ENCODE peak calls at places on chromosomes 1 and 21, in six cellular contexts. P is stimulated activated CD8-positive, alpha-beta memory T cell treated with anti-CD3 and anti-CD28 coated beads, Interleukin-7, amount 100 ng/mL, for 1 hour; R is LoVo; O is fibroblast of pulmonary artery; N is HepG2; Q is HFFc6. H is an unnamed sample.

GRCh38 chr1:15345711-15346355 is 63.9 kb upstream of the EFHD2 start:
- DNase-seq in O (no peak), N (no peak), Q (no peak), P (peak; percentile 49), R (no peak), H (peak; percentile 14)

GRCh38 chr21:45846373-45847160 is 135.0 kb upstream of the COL6A1 start:
- DNase-seq in R (no peak), N (no peak), Q (no peak), O (peak; percentile 48), P (no peak), H (no peak)

GRCh38 chr1:36884801-36885200 is 149.5 kb downstream of the GRIK3 start:
- DNase-seq in O (no peak), P (no peak), N (no peak), Q (no peak), R (no peak), H (no peak)

GRCh38 chr21:44485254-44485793 is 30.0 kb downstream of the LRRC3 start:
- DNase-seq in P (no peak), N (no peak), R (no peak), O (no peak), Q (no peak), H (no peak)

GRCh38 chr1:42922687-42923366 is 35.8 kb downstream of the SLC2A1 start:
- DNase-seq in O (peak; percentile 63), Q (peak; percentile 72), P (no peak), N (peak; percentile 77), R (peak; percentile 64), H (peak; percentile 47)

GRCh38 chr1:207981976-207982375 is 71.1 kb upstream of the CD34 start:
- DNase-seq in R (peak; percentile 8), Q (no peak), P (no peak), O (no peak), N (peak; percentile 13), H (no peak)

GRCh38 chr1:63405987-63406386 is 38.6 kb downstream of the ALG6 start:
- DNase-seq in N (no peak), Q (no peak), R (no peak), O (no peak), P (no peak), H (no peak)

GRCh38 chr1:94562502-94563260 is 21.1 kb upstream of the F3 start:
- DNase-seq in O (no peak), N (peak; percentile 60), Q (no peak), P (no peak), R (peak; percentile 77), H (no peak)

GRCh38 chr1:177181631-177182291 is 11.0 kb downstream of the BRINP2 start:
- DNase-seq in N (peak; percentile 21), O (peak; percentile 48), P (no peak), R (peak; percentile 52), Q (peak; percentile 4), H (peak; percentile 71)

GRCh38 chr21:42061866-42062542 is 9.1 kb upstream of the UMODL1 start:
- DNase-seq in N (no peak), R (no peak), Q (no peak), O (no peak), P (peak; percentile 25), H (no peak)

GRCh38 chr21:41816583-41817165 is 49.8 kb upstream of the RIPK4 start:
- DNase-seq in P (peak; percentile 14), O (peak; percentile 63), N (peak; percentile 23), R (peak; percentile 33), Q (peak; percentile 23), H (peak; percentile 21)

GRCh38 chr1:230542054-230542453 is 100.2 kb upstream of the COG2 start:
- DNase-seq in R (no peak), P (no peak), Q (no peak), N (no peak), O (peak; percentile 2), H (no peak)

GRCh38 chr1:35573198-35573775 is at the start of gene TFAP2E:
- DNase-seq in N (no peak), Q (no peak), P (no peak), O (peak; percentile 27), R (peak; percentile 63), H (no peak)

GRCh38 chr1:227781314-227781930 is 34.1 kb upstream of the PRSS38 start:
- DNase-seq in N (no peak), R (no peak), P (no peak), Q (no peak), O (no peak), H (no peak)

GRCh38 chr1:230747139-230747730 is at the start of gene CAPN9:
- DNase-seq in R (no peak), O (no peak), P (no peak), Q (no peak), N (no peak), H (no peak)

GRCh38 chr1:54671985-54672608 is 30.5 kb downstream of the MROH7 start:
- DNase-seq in P (peak; percentile 30), N (peak; percentile 44), R (peak; percentile 59), O (peak; percentile 57), Q (peak; percentile 44), H (no peak)

GRCh38 chr21:28675265-28676041 is 317.2 kb downstream of the LTN1 start:
- DNase-seq in Q (peak; percentile 16), P (no peak), O (peak; percentile 33), N (no peak), R (no peak), H (no peak)

GRCh38 chr1:60213253-60213652 is 139.7 kb upstream of the C1orf87 start:
- DNase-seq in R (no peak), N (no peak), P (no peak), O (no peak), Q (no peak), H (no peak)

GRCh38 chr1:112524986-112525385 is 16.2 kb downstream of the WNT2B start:
- DNase-seq in O (no peak), Q (no peak), P (no peak), R (no peak), N (no peak), H (no peak)

GRCh38 chr21:26766826-26767325 is 78.3 kb downstream of the ADAMTS1 start:
- DNase-seq in R (no peak), N (no peak), Q (no peak), P (no peak), O (no peak), H (no peak)

GRCh38 chr1:108149796-108150467 is 50.2 kb downstream of the SLC25A24 start:
- DNase-seq in R (no peak), Q (peak; percentile 25), O (peak; percentile 46), N (no peak), P (no peak), H (no peak)

GRCh38 chr1:164716992-164717703 is 158.2 kb downstream of the PBX1 start:
- DNase-seq in P (no peak), R (no peak), Q (peak; percentile 76), N (no peak), O (peak; percentile 45), H (no peak)

GRCh38 chr1:151960780-151961513 is 32.7 kb downstream of the S100A10 start:
- DNase-seq in Q (no peak), P (no peak), R (no peak), O (no peak), N (no peak), H (no peak)

GRCh38 chr1:231674575-231674974 is 48.0 kb downstream of the DISC1 start:
- DNase-seq in P (no peak), N (peak; percentile 89), Q (no peak), R (no peak), O (no peak), H (no peak)

GRCh38 chr1:5651964-5652751 is 340.1 kb downstream of the NPHP4 start:
- DNase-seq in N (no peak), O (no peak), P (no peak), R (no peak), Q (no peak), H (no peak)

GRCh38 chr1:228405200-228405978 is 1.2 kb downstream of the TRIM11 start:
- DNase-seq in P (no peak), O (no peak), Q (no peak), R (no peak), N (no peak), H (no peak)

GRCh38 chr1:15939181-15940109 is 36.5 kb downstream of the ZBTB17 start:
- DNase-seq in Q (peak; percentile 43), N (peak; percentile 61), O (no peak), R (no peak), P (no peak), H (no peak)

GRCh38 chr1:170487503-170487902 is 44.5 kb upstream of the GORAB start:
- DNase-seq in O (no peak), N (no peak), Q (no peak), R (no peak), P (no peak), H (no peak)

GRCh38 chr1:56376188-56376984 is 203.0 kb downstream of the PLPP3 start:
- DNase-seq in O (peak; percentile 46), P (no peak), R (peak; percentile 1), Q (no peak), N (no peak), H (no peak)

GRCh38 chr1:231188072-231188471 is 26.2 kb downstream of the TRIM67 start:
- DNase-seq in N (no peak), O (no peak), Q (no peak), R (no peak), P (no peak), H (no peak)

GRCh38 chr21:26865857-26866256 is 20.6 kb upstream of the ADAMTS1 start:
- DNase-seq in R (no peak), N (no peak), O (no peak), P (no peak), Q (no peak), H (no peak)

GRCh38 chr1:172775598-172776570 is 117.0 kb downstream of the FASLG start:
- DNase-seq in O (peak; percentile 48), Q (no peak), P (no peak), R (no peak), N (no peak), H (no peak)

GRCh38 chr1:107648071-107648470 is 316.9 kb downstream of the VAV3 start:
- DNase-seq in R (no peak), O (peak; percentile 15), N (no peak), P (no peak), Q (peak; percentile 34), H (no peak)

GRCh38 chr1:30109853-30110252 is 613.5 kb downstream of the MATN1 start:
- DNase-seq in Q (peak; percentile 35), R (no peak), P (no peak), N (no peak), O (peak; percentile 57), H (no peak)

GRCh38 chr1:159921700-159922498 is 3.4 kb downstream of the TAGLN2 start:
- DNase-seq in Q (no peak), N (no peak), P (no peak), R (no peak), O (peak; percentile 42), H (no peak)

GRCh38 chr1:61076728-61077675 is 5.4 kb upstream of the NFIA start:
- DNase-seq in O (peak; percentile 95), N (peak; percentile 94), P (peak; percentile 62), R (peak; percentile 92), Q (peak; percentile 69), H (peak; percentile 75)

GRCh38 chr21:27648560-27648959 is 681.7 kb upstream of the ADAMTS5 start:
- DNase-seq in R (no peak), N (no peak), O (peak; percentile 90), P (no peak), Q (peak; percentile 71), H (no peak)

GRCh38 chr1:176885756-176886155 is 278.8 kb downstream of the ASTN1 start:
- DNase-seq in R (no peak), P (no peak), O (no peak), Q (no peak), N (no peak), H (no peak)

GRCh38 chr1:200780545-200781444 is 42.1 kb downstream of the CAMSAP2 start:
- DNase-seq in O (peak; percentile 48), R (peak; percentile 66), P (no peak), N (no peak), Q (no peak), H (no peak)

H was measured in amygdala.